ENCODE peak calls at places on chromosomes 2 and 18, in seven cellular contexts. One of them, this sample, is unnamed.

GRCh38 chr2:205474746-205475145 is 207.6 kb upstream of the NRP2 start:
- DNase-seq in HFFc6: peak
- DNase-seq in left lung: no peak
- DNase-seq in CD8-positive, alpha-beta T cell: no peak
- DNase-seq in WERI-Rb-1: no peak
- DNase-seq in hepatocyte: no peak
- DNase-seq in transverse colon: no peak
- DNase-seq in this sample: no peak

GRCh38 chr18:22109535-22109934 is 59.9 kb upstream of the GATA6 start:
- DNase-seq in left lung: no peak
- DNase-seq in WERI-Rb-1: no peak
- DNase-seq in transverse colon: no peak
- DNase-seq in HFFc6: no peak
- DNase-seq in CD8-positive, alpha-beta T cell: no peak
- DNase-seq in hepatocyte: no peak
- DNase-seq in this sample: no peak

GRCh38 chr2:216658702-216659231 is 25.5 kb downstream of the IGFBP2 start:
- DNase-seq in HFFc6: no peak
- DNase-seq in transverse colon: no peak
- DNase-seq in left lung: no peak
- DNase-seq in WERI-Rb-1: no peak
- DNase-seq in CD8-positive, alpha-beta T cell: no peak
- DNase-seq in hepatocyte: peak
- DNase-seq in this sample: no peak

GRCh38 chr2:98944786-98945185 is 8.8 kb upstream of the CRACDL start:
- DNase-seq in transverse colon: no peak
- DNase-seq in WERI-Rb-1: no peak
- DNase-seq in left lung: no peak
- DNase-seq in HFFc6: peak
- DNase-seq in hepatocyte: no peak
- DNase-seq in CD8-positive, alpha-beta T cell: no peak
- DNase-seq in this sample: peak

GRCh38 chr2:121947681-121948080 is 192.2 kb downstream of the TSN start:
- DNase-seq in transverse colon: no peak
- DNase-seq in hepatocyte: no peak
- DNase-seq in WERI-Rb-1: no peak
- DNase-seq in HFFc6: no peak
- DNase-seq in left lung: no peak
- DNase-seq in CD8-positive, alpha-beta T cell: no peak
- DNase-seq in this sample: no peak

GRCh38 chr18:11937874-11938478 is 29.9 kb upstream of the MPPE1 start:
- DNase-seq in transverse colon: peak
- DNase-seq in hepatocyte: peak
- DNase-seq in CD8-positive, alpha-beta T cell: peak
- DNase-seq in WERI-Rb-1: peak
- DNase-seq in HFFc6: peak
- DNase-seq in left lung: peak
- DNase-seq in this sample: peak

GRCh38 chr2:234682492-234683228 is 185.8 kb upstream of the ARL4C start:
- DNase-seq in HFFc6: no peak
- DNase-seq in WERI-Rb-1: no peak
- DNase-seq in CD8-positive, alpha-beta T cell: no peak
- DNase-seq in left lung: no peak
- DNase-seq in hepatocyte: no peak
- DNase-seq in transverse colon: no peak
- DNase-seq in this sample: no peak

GRCh38 chr2:208039661-208040060 is 14.3 kb upstream of the PLEKHM3 start:
- DNase-seq in WERI-Rb-1: no peak
- DNase-seq in transverse colon: no peak
- DNase-seq in CD8-positive, alpha-beta T cell: no peak
- DNase-seq in left lung: no peak
- DNase-seq in hepatocyte: peak
- DNase-seq in HFFc6: no peak
- DNase-seq in this sample: no peak

GRCh38 chr2:18435425-18436037 is 124.9 kb downstream of the RDH14 start:
- DNase-seq in transverse colon: no peak
- DNase-seq in left lung: no peak
- DNase-seq in hepatocyte: peak
- DNase-seq in HFFc6: peak
- DNase-seq in WERI-Rb-1: peak
- DNase-seq in CD8-positive, alpha-beta T cell: no peak
- DNase-seq in this sample: peak

GRCh38 chr2:144513388-144514100 is 6.4 kb downstream of the ZEB2 start:
- DNase-seq in CD8-positive, alpha-beta T cell: no peak
- DNase-seq in transverse colon: no peak
- DNase-seq in left lung: peak
- DNase-seq in HFFc6: peak
- DNase-seq in hepatocyte: peak
- DNase-seq in WERI-Rb-1: no peak
- DNase-seq in this sample: no peak

GRCh38 chr2:80856227-80856626 is 551.7 kb upstream of the LRRTM1 start:
- DNase-seq in hepatocyte: no peak
- DNase-seq in CD8-positive, alpha-beta T cell: no peak
- DNase-seq in WERI-Rb-1: no peak
- DNase-seq in left lung: no peak
- DNase-seq in HFFc6: no peak
- DNase-seq in transverse colon: no peak
- DNase-seq in this sample: no peak

GRCh38 chr2:241857572-241858121 is 1.0 kb downstream of the PDCD1 start:
- DNase-seq in transverse colon: no peak
- DNase-seq in left lung: no peak
- DNase-seq in CD8-positive, alpha-beta T cell: no peak
- DNase-seq in HFFc6: no peak
- DNase-seq in hepatocyte: no peak
- DNase-seq in WERI-Rb-1: no peak
- DNase-seq in this sample: no peak

GRCh38 chr2:12965540-12966269 is 249.0 kb downstream of the TRIB2 start:
- DNase-seq in left lung: no peak
- DNase-seq in hepatocyte: peak
- DNase-seq in CD8-positive, alpha-beta T cell: no peak
- DNase-seq in transverse colon: no peak
- DNase-seq in WERI-Rb-1: no peak
- DNase-seq in HFFc6: peak
- DNase-seq in this sample: no peak

GRCh38 chr18:24039666-24040065 is 25.1 kb downstream of the TTC39C start:
- DNase-seq in WERI-Rb-1: no peak
- DNase-seq in CD8-positive, alpha-beta T cell: no peak
- DNase-seq in left lung: no peak
- DNase-seq in transverse colon: no peak
- DNase-seq in hepatocyte: no peak
- DNase-seq in HFFc6: no peak
- DNase-seq in this sample: no peak

GRCh38 chr2:96163768-96164429 is 18.7 kb upstream of the DUSP2 start:
- DNase-seq in WERI-Rb-1: no peak
- DNase-seq in hepatocyte: no peak
- DNase-seq in left lung: no peak
- DNase-seq in HFFc6: no peak
- DNase-seq in CD8-positive, alpha-beta T cell: peak
- DNase-seq in transverse colon: peak
- DNase-seq in this sample: no peak

GRCh38 chr2:89844221-89844943 is 1152.9 kb downstream of the RPIA start:
- DNase-seq in WERI-Rb-1: no peak
- DNase-seq in transverse colon: no peak
- DNase-seq in HFFc6: no peak
- DNase-seq in CD8-positive, alpha-beta T cell: no peak
- DNase-seq in hepatocyte: no peak
- DNase-seq in left lung: no peak
- DNase-seq in this sample: no peak

GRCh38 chr2:33384562-33384961 is 91.9 kb upstream of the RASGRP3 start:
- DNase-seq in left lung: no peak
- DNase-seq in transverse colon: no peak
- DNase-seq in CD8-positive, alpha-beta T cell: no peak
- DNase-seq in HFFc6: no peak
- DNase-seq in hepatocyte: no peak
- DNase-seq in WERI-Rb-1: no peak
- DNase-seq in this sample: no peak

GRCh38 chr2:218186355-218186766 is 19.6 kb upstream of the CXCR1 start:
- DNase-seq in WERI-Rb-1: peak
- DNase-seq in transverse colon: peak
- DNase-seq in hepatocyte: peak
- DNase-seq in HFFc6: peak
- DNase-seq in CD8-positive, alpha-beta T cell: peak
- DNase-seq in left lung: peak
- DNase-seq in this sample: peak

GRCh38 chr2:142222715-142223114 is 91.9 kb upstream of the LRP1B start:
- DNase-seq in left lung: no peak
- DNase-seq in CD8-positive, alpha-beta T cell: no peak
- DNase-seq in hepatocyte: no peak
- DNase-seq in transverse colon: no peak
- DNase-seq in HFFc6: no peak
- DNase-seq in WERI-Rb-1: no peak
- DNase-seq in this sample: no peak

GRCh38 chr18:60951091-60951490 is 382.1 kb upstream of the CDH20 start:
- DNase-seq in HFFc6: no peak
- DNase-seq in transverse colon: no peak
- DNase-seq in hepatocyte: no peak
- DNase-seq in WERI-Rb-1: no peak
- DNase-seq in left lung: no peak
- DNase-seq in CD8-positive, alpha-beta T cell: no peak
- DNase-seq in this sample: no peak

GRCh38 chr2:105406221-105406620 is 7.4 kb upstream of the FHL2 start:
- DNase-seq in transverse colon: no peak
- DNase-seq in CD8-positive, alpha-beta T cell: no peak
- DNase-seq in left lung: no peak
- DNase-seq in WERI-Rb-1: no peak
- DNase-seq in HFFc6: peak
- DNase-seq in hepatocyte: no peak
- DNase-seq in this sample: no peak

GRCh38 chr2:192298664-192299063 is 103.9 kb upstream of the TMEFF2 start:
- DNase-seq in left lung: no peak
- DNase-seq in WERI-Rb-1: no peak
- DNase-seq in transverse colon: no peak
- DNase-seq in HFFc6: no peak
- DNase-seq in hepatocyte: no peak
- DNase-seq in CD8-positive, alpha-beta T cell: no peak
- DNase-seq in this sample: no peak

GRCh38 chr18:9366126-9366714 is 31.6 kb downstream of the TWSG1 start:
- DNase-seq in transverse colon: peak
- DNase-seq in left lung: no peak
- DNase-seq in hepatocyte: peak
- DNase-seq in CD8-positive, alpha-beta T cell: no peak
- DNase-seq in HFFc6: peak
- DNase-seq in WERI-Rb-1: peak
- DNase-seq in this sample: no peak
- TF ChIP-seq CTCF in transverse colon: peak
- TF ChIP-seq CTCF in left lung: no peak
- TF ChIP-seq CTCF in hepatocyte: peak
- TF ChIP-seq CTCF in CD8-positive, alpha-beta T cell: no peak
- TF ChIP-seq CTCF in HFFc6: peak
- TF ChIP-seq CTCF in WERI-Rb-1: no peak
- TF ChIP-seq CTCF in this sample: peak

GRCh38 chr2:75464348-75464946 is 96.3 kb downstream of the EVA1A start:
- DNase-seq in hepatocyte: peak
- DNase-seq in WERI-Rb-1: no peak
- DNase-seq in HFFc6: peak
- DNase-seq in CD8-positive, alpha-beta T cell: no peak
- DNase-seq in transverse colon: no peak
- DNase-seq in left lung: no peak
- DNase-seq in this sample: no peak
- TF ChIP-seq CTCF in hepatocyte: peak
- TF ChIP-seq CTCF in WERI-Rb-1: peak
- TF ChIP-seq CTCF in HFFc6: peak
- TF ChIP-seq CTCF in CD8-positive, alpha-beta T cell: no peak
- TF ChIP-seq CTCF in transverse colon: peak
- TF ChIP-seq CTCF in left lung: peak
- TF ChIP-seq CTCF in this sample: peak

DNA sequence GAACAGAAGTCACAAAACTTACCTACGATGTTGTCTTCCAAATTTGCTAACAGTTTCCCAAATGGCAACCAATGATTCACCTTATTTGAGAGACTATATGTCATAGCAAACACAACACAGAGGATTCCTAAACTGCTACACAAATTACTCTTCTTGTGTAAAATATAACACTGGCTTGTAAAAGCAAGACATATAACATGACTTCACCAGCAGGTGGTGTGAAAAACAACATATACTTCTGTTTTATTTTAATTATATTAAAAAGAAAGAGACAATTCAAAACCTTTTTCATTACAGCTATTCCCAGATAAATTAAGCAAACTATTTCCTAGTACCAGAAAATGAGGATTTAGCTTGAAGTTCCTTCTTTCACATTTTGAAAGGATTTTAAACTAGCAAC is 62.2 kb downstream of the SCN3A start:
- DNase-seq in WERI-Rb-1: no peak
- DNase-seq in hepatocyte: no peak
- DNase-seq in transverse colon: no peak
- DNase-seq in HFFc6: no peak
- DNase-seq in left lung: no peak
- DNase-seq in CD8-positive, alpha-beta T cell: no peak
- DNase-seq in this sample: no peak
- TF ChIP-seq CTCF in WERI-Rb-1: no peak
- TF ChIP-seq CTCF in hepatocyte: peak
- TF ChIP-seq CTCF in transverse colon: no peak
- TF ChIP-seq CTCF in HFFc6: peak
- TF ChIP-seq CTCF in left lung: no peak
- TF ChIP-seq CTCF in CD8-positive, alpha-beta T cell: no peak
- TF ChIP-seq CTCF in this sample: no peak

GRCh38 chr2:43980902-43981301 is 14.9 kb downstream of the LRPPRC start:
- DNase-seq in WERI-Rb-1: no peak
- DNase-seq in hepatocyte: no peak
- DNase-seq in CD8-positive, alpha-beta T cell: no peak
- DNase-seq in left lung: no peak
- DNase-seq in HFFc6: no peak
- DNase-seq in transverse colon: no peak
- DNase-seq in this sample: no peak

GRCh38 chr2:43985359-43985758 is 10.4 kb downstream of the LRPPRC start:
- DNase-seq in transverse colon: no peak
- DNase-seq in left lung: no peak
- DNase-seq in hepatocyte: no peak
- DNase-seq in HFFc6: no peak
- DNase-seq in WERI-Rb-1: no peak
- DNase-seq in CD8-positive, alpha-beta T cell: no peak
- DNase-seq in this sample: no peak

GRCh38 chr2:43984533-43984932 is 11.3 kb downstream of the LRPPRC start:
- DNase-seq in CD8-positive, alpha-beta T cell: no peak
- DNase-seq in WERI-Rb-1: no peak
- DNase-seq in HFFc6: no peak
- DNase-seq in hepatocyte: no peak
- DNase-seq in transverse colon: no peak
- DNase-seq in left lung: no peak
- DNase-seq in this sample: no peak

GRCh38 chr2:43989549-43989948 is 6.2 kb downstream of the LRPPRC start:
- DNase-seq in CD8-positive, alpha-beta T cell: no peak
- DNase-seq in WERI-Rb-1: no peak
- DNase-seq in left lung: no peak
- DNase-seq in hepatocyte: no peak
- DNase-seq in transverse colon: no peak
- DNase-seq in HFFc6: no peak
- DNase-seq in this sample: no peak

DNA sequence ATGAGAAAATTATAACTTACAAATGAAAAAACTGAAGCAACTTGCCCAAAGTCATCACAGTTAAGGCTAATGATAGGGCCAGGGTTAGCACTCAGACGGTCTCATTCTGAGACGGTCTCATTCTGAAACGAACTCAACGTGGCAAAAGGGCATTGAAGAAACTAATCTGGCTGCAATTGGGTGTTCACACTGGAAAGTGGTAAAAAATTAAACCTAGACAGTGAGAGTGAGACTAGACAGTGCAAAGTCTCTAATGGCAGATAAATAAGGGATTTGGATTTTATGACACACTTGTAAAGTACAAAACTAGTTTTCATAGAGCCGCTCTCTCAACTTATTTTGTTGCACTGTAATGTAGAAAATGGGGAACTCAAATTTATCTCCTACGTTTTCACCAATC is 9.2 kb downstream of the LRPPRC start:
- DNase-seq in hepatocyte: no peak
- DNase-seq in transverse colon: no peak
- DNase-seq in HFFc6: no peak
- DNase-seq in WERI-Rb-1: no peak
- DNase-seq in left lung: no peak
- DNase-seq in CD8-positive, alpha-beta T cell: no peak
- DNase-seq in this sample: no peak
- TF ChIP-seq CTCF in hepatocyte: no peak
- TF ChIP-seq CTCF in transverse colon: no peak
- TF ChIP-seq CTCF in HFFc6: no peak
- TF ChIP-seq CTCF in WERI-Rb-1: no peak
- TF ChIP-seq CTCF in left lung: no peak
- TF ChIP-seq CTCF in CD8-positive, alpha-beta T cell: no peak
- TF ChIP-seq CTCF in this sample: no peak

This sample was measured in AG09319.